ENCODE peak calls at places on chromosomes 12 and 14, in four cellular contexts. P is GM12878, W is H1, D is HepG2. I is an unnamed sample. For H3K27me3, the result is how much of the 10 kb centered on the place peaks cover.

GRCh38 chr12:93379432-93380308 is 1.9 kb downstream of the NUDT4 start:
- DNase-seq in D (no peak), P (no peak), W (no peak), I (no peak)

GRCh38 chr12:3732901-3733300 is 20.0 kb downstream of the CRACR2A start:
- DNase-seq in D (no peak), W (no peak), P (no peak), I (no peak)

GRCh38 chr12:14403711-14404164 is 38.3 kb downstream of the ATF7IP start:
- DNase-seq in W (no peak), D (no peak), P (peak), I (no peak)

GRCh38 chr12:130281157-130281799 is 56.4 kb upstream of the PIWIL1 start:
- DNase-seq in W (peak), D (no peak), P (no peak), I (peak)

GRCh38 chr14:82251434-82251833 is 717.8 kb upstream of the SEL1L start:
- DNase-seq in D (no peak), W (no peak), P (no peak), I (no peak)

GRCh38 chr12:82425241-82425640 is 66.9 kb downstream of the METTL25 start:
- DNase-seq in P (no peak), D (no peak), W (no peak), I (no peak)

GRCh38 chr14:29637406-29637805 is 290.2 kb downstream of the PRKD1 start:
- DNase-seq in P (no peak), D (no peak), W (no peak), I (no peak)

GRCh38 chr12:104387190-104387589 is 69.6 kb upstream of the CHST11 start:
- DNase-seq in P (no peak), D (no peak), W (no peak), I (no peak)

GRCh38 chr12:25824729-25825128 is 133.8 kb upstream of the RASSF8 start:
- DNase-seq in P (no peak), W (no peak), D (no peak), I (no peak)

GRCh38 chr14:81323094-81323493 is 77.0 kb downstream of the STON2 start:
- DNase-seq in W (no peak), P (no peak), D (no peak), I (no peak)

GRCh38 chr12:75459755-75460154 is 20.8 kb upstream of the GLIPR1 start:
- DNase-seq in D (no peak), P (no peak), W (no peak), I (no peak)

GRCh38 chr12:30044206-30044605 is 260.5 kb upstream of the TMTC1 start:
- DNase-seq in D (no peak), W (no peak), P (no peak), I (no peak)

GRCh38 chr14:76985021-76985420 is 43.5 kb downstream of the IRF2BPL start:
- DNase-seq in P (no peak), W (no peak), D (peak), I (no peak)

GRCh38 chr12:54603872-54604271 is 15.4 kb upstream of the PPP1R1A start:
- DNase-seq in P (no peak), D (no peak), W (no peak), I (no peak)

GRCh38 chr12:96091833-96092232 is 56.4 kb upstream of the LTA4H start:
- DNase-seq in D (peak), P (no peak), W (no peak), I (no peak)

GRCh38 chr12:75452675-75453330 is 27.8 kb upstream of the GLIPR1 start:
- DNase-seq in P (no peak), D (no peak), W (no peak), I (no peak)

GRCh38 chr14:44912041-44912869 is 49.5 kb downstream of the KLHL28 start:
- DNase-seq in W (no peak), D (no peak), P (no peak), I (no peak)

GRCh38 chr14:98219638-98220037 is 1052.4 kb downstream of the BCL11B start:
- DNase-seq in W (no peak), D (no peak), P (no peak), I (no peak)

GRCh38 chr12:50246873-50247612 is 36.3 kb downstream of the LIMA1 start:
- DNase-seq in D (peak), W (no peak), P (peak), I (no peak)

GRCh38 chr12:122845041-122845864 is 10.0 kb downstream of the HIP1R start:
- DNase-seq in W (no peak), P (no peak), D (no peak), I (no peak)

GRCh38 chr12:48985475-48985897 is 7.4 kb downstream of the WNT1 start:
- DNase-seq in D (no peak), W (no peak), P (no peak), I (no peak)

GRCh38 chr12:78470354-78471195 is 394.0 kb upstream of the SYT1 start:
- DNase-seq in D (peak), W (no peak), P (no peak), I (peak)

GRCh38 chr12:80033457-80033856 is 65.9 kb upstream of the OTOGL start:
- DNase-seq in P (no peak), D (no peak), W (no peak), I (no peak)

GRCh38 chr14:21852061-21852664 is 178.5 kb upstream of the OR4E1 start:
- DNase-seq in D (peak), W (peak), P (no peak), I (peak)

GRCh38 chr12:25372002-25372401 is 121.3 kb upstream of the KRAS start:
- DNase-seq in D (no peak), P (no peak), W (no peak), I (no peak)

GRCh38 chr12:72024613-72025012 is 86.0 kb downstream of the TPH2 start:
- DNase-seq in P (no peak), D (no peak), W (no peak), I (no peak)

GRCh38 chr12:53575502-53576264 is 50.5 kb downstream of the ATF7 start:
- DNase-seq in P (no peak), D (no peak), W (no peak), I (no peak)

GRCh38 chr14:103217538-103217937 is 94.3 kb downstream of the TNFAIP2 start:
- DNase-seq in D (no peak), P (no peak), W (no peak), I (no peak)

GRCh38 chr12:65364021-65364420 is 85.5 kb downstream of the MSRB3 start:
- DNase-seq in D (no peak), P (no peak), W (no peak), I (no peak)

GRCh38 chr12:108724054-108724889 is 7.0 kb downstream of the CORO1C start:
- DNase-seq in W (no peak), D (no peak), P (no peak), I (no peak)

GRCh38 chr14:43408472-43408871 is 1098.6 kb downstream of the FSCB start:
- DNase-seq in W (no peak), P (no peak), D (no peak), I (no peak)

GRCh38 chr14:99134333-99135046 is 137.5 kb downstream of the BCL11B start:
- DNase-seq in P (no peak), W (no peak), D (no peak), I (no peak)

GRCh38 chr12:29438752-29439408 is 57.9 kb upstream of the ERGIC2 start:
- DNase-seq in W (no peak), D (no peak), P (no peak), I (no peak)

GRCh38 chr12:25332143-25332542 is 81.4 kb upstream of the KRAS start:
- DNase-seq in D (no peak), P (no peak), W (no peak), I (no peak)

GRCh38 chr14:104893435-104894207 is 28.6 kb downstream of the CEP170B start:
- DNase-seq in D (no peak), P (no peak), W (no peak), I (no peak)

DNA sequence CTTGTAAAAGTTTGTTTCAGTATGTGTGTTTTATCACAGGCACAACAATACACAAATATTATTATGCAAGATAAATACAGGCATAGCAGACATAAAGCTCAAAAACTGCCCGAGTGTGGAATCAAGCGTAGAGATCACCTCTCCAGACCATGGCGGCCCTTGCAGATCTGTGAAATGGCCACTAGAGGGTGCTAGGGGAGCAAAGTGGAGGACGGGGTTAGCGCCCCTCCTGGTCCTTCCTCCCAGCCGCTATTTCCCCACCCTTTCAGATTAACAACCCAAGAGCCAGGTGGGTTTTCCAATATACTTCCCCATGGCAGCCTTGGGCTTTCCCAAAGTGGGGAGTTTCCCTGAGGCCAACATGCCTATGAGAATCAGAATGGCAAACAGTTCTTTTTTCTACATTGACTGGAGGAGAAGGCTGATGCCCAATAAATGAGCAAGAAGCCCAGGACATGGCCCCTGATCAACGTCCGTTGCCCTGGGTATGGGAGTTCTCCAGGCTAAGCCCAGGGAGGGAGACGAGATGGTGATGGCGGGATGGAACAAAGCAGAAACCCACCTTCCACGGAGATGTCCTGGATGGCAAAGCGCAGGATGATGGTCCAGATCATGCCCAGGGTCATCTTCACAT is 67.4 kb downstream of the ACTN1 start:
- DNase-seq in P (no peak), W (peak), D (peak), I (peak)
- TF ChIP-seq SUZ12 in P (no peak), W (no peak), D (no peak), I (no peak)

GRCh38 chr14:97219356-97220017 is 422.3 kb downstream of the VRK1 start:
- DNase-seq in D (no peak), W (no peak), P (no peak), I (no peak)
- H3K9ac ChIP-seq in D (no peak), W (peak), P (no peak), I (peak)

GRCh38 chr12:17015501-17015900 is 409.5 kb upstream of the LMO3 start:
- DNase-seq in P (no peak), D (no peak), W (no peak), I (no peak)
- H3K27me3 ChIP-seq in P (under half), D (under half), W (under half), I (under half)

GRCh38 chr14:49975286-49975685 is 82.4 kb downstream of the ARF6 start:
- DNase-seq in W (no peak), P (no peak), D (no peak), I (no peak)
- TF ChIP-seq SUZ12 in W (no peak), P (no peak), D (no peak), I (no peak)

GRCh38 chr14:95428557-95428956 is 87.9 kb downstream of the SYNE3 start:
- DNase-seq in W (no peak), P (no peak), D (no peak), I (no peak)

GRCh38 chr14:95431199-95432145 is 85.0 kb downstream of the SYNE3 start:
- DNase-seq in D (no peak), P (no peak), W (no peak), I (peak)

GRCh38 chr14:95433094-95433478 is 83.4 kb downstream of the SYNE3 start:
- DNase-seq in D (no peak), P (no peak), W (no peak), I (no peak)

GRCh38 chr14:95434161-95434560 is 82.3 kb downstream of the SYNE3 start:
- DNase-seq in P (no peak), W (no peak), D (no peak), I (no peak)

GRCh38 chr14:95432152-95433093 is 84.0 kb downstream of the SYNE3 start:
- DNase-seq in D (peak), W (no peak), P (no peak), I (peak)
- H3K9ac ChIP-seq in D (no peak), W (no peak), P (no peak), I (no peak)

GRCh38 chr12:113058553-113058952 is 2.0 kb downstream of the DTX1 start:
- DNase-seq in P (no peak), D (no peak), W (no peak), I (no peak)
- H3K27me3 ChIP-seq in P (under half), D (under half), W (under half), I (half or more)

GRCh38 chr12:27319394-27319793 is 13.2 kb upstream of the BMAL2 start:
- DNase-seq in D (no peak), P (no peak), W (no peak), I (no peak)
- TF ChIP-seq SUZ12 in D (no peak), P (no peak), W (no peak), I (no peak)

GRCh38 chr12:51917746-51918453 is 10.6 kb downstream of the ACVRL1 start:
- DNase-seq in W (no peak), P (no peak), D (no peak), I (no peak)
- H3K9ac ChIP-seq in W (no peak), P (no peak), D (no peak), I (no peak)

DNA sequence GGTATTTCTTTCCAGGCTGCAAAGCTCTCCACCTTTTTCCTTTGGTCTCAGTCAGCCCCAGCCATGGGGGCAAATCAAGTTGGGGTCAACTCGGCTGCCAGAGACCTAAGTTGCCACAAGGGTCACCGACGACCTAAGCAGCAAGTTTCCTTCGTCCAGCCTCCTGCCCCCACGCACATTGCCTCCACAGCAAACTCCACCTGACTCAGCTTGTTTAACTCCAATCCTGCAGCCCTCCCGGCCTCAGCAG is 767 bp upstream of the KCNMB4 start:
- DNase-seq in P (no peak), W (no peak), D (no peak), I (no peak)
- H3K27me3 ChIP-seq in P (under half), W (under half), D (under half), I (under half)

I was measured in NT2/D1.